ENCODE peak calls at places on chromosomes 7 and 10, in six cellular contexts. G is HT1080, K is progenitor cell of endocrine pancreas, A is activated T-helper 1 cell treated with Interleukin-2 at 50 U/mL for 16 hours, H is vagina, B is iris pigment epithelial cell. U is an unnamed sample.

GRCh38 chr7:74178632-74179031 is 4.5 kb downstream of the EIF4H start:
- DNase-seq in H (no peak), K (no peak), B (peak; percentile 33), A (no peak), G (no peak), U (no peak)

GRCh38 chr10:10878944-10879343 is 138.7 kb upstream of the CELF2 start:
- DNase-seq in G (no peak), H (no peak), K (no peak), A (no peak), B (no peak), U (no peak)

GRCh38 chr7:103658055-103659010 is 212.3 kb upstream of the SLC26A5 start:
- DNase-seq in A (no peak), K (no peak), H (no peak), G (peak; percentile 30), B (peak; percentile 39), U (no peak)

GRCh38 chr7:1713502-1714484 is 43.7 kb downstream of the ELFN1 start:
- DNase-seq in A (no peak), G (no peak), K (peak; percentile 37), B (no peak), H (no peak), U (no peak)

GRCh38 chr10:114634607-114634974 is 23.5 kb downstream of the ABLIM1 start:
- DNase-seq in H (no peak), A (no peak), B (peak; percentile 91), G (peak; percentile 69), K (no peak), U (no peak)

GRCh38 chr7:16883918-16884317 is 2.1 kb upstream of the AGR3 start:
- DNase-seq in A (no peak), B (no peak), H (no peak), G (no peak), K (no peak), U (no peak)

GRCh38 chr10:84193846-84194423 is 402 bp upstream of the CDHR1 start:
- DNase-seq in H (no peak), B (no peak), K (no peak), A (no peak), G (no peak), U (peak; percentile 30)

GRCh38 chr10:132677096-132677904 is 108.6 kb downstream of the NKX6-2 start:
- DNase-seq in H (no peak), G (no peak), A (no peak), K (no peak), B (no peak), U (no peak)

GRCh38 chr7:134690614-134691504 is 44.2 kb downstream of the BPGM start:
- DNase-seq in G (no peak), A (no peak), K (no peak), H (no peak), B (no peak), U (no peak)

GRCh38 chr10:117411440-117412428 is 36.5 kb upstream of the PDZD8 start:
- DNase-seq in G (no peak), B (no peak), K (no peak), H (no peak), A (no peak), U (no peak)

GRCh38 chr7:44273681-44274622 is 51.4 kb downstream of the CAMK2B start:
- DNase-seq in B (no peak), G (no peak), K (no peak), A (no peak), H (no peak), U (no peak)

GRCh38 chr10:21953585-21954057 is 49.9 kb downstream of the DNAJC1 start:
- DNase-seq in H (no peak), B (peak; percentile 72), G (peak; percentile 46), A (no peak), K (no peak), U (no peak)

GRCh38 chr7:97016392-97017196 is 8.0 kb downstream of the DLX5 start:
- DNase-seq in G (peak; percentile 57), B (no peak), H (no peak), A (no peak), K (no peak), U (no peak)

GRCh38 chr10:47019546-47019945 is 108.3 kb downstream of the PTPN20 start:
- DNase-seq in H (no peak), K (no peak), G (no peak), A (no peak), B (no peak), U (no peak)

GRCh38 chr10:3407208-3407607 is 234.6 kb upstream of the PITRM1 start:
- DNase-seq in K (no peak), B (peak; percentile 51), H (peak; percentile 91), A (no peak), G (no peak), U (no peak)

GRCh38 chr7:144513332-144513731 is 109.8 kb upstream of the NOBOX start:
- DNase-seq in G (peak; percentile 34), H (no peak), A (no peak), B (peak; percentile 5), K (no peak), U (no peak)